ENCODE peak calls at places on chromosomes 6 and 20, in nine cellular contexts. One of them, this sample, is unnamed.

GRCh38 chr6:142952614-142953013 is 7.6 kb upstream of the HIVEP2 start:
- DNase-seq in GM12878: no peak
- DNase-seq in K562: no peak
- DNase-seq in upper lobe of left lung: no peak
- DNase-seq in tibial nerve: no peak
- DNase-seq in sigmoid colon: no peak
- DNase-seq in A549: no peak
- DNase-seq in transverse colon: peak; percentile 29
- DNase-seq in ovary: no peak
- DNase-seq in this sample: no peak

GRCh38 chr6:17291778-17292177 is 10.6 kb downstream of the RBM24 start:
- DNase-seq in A549: no peak
- DNase-seq in upper lobe of left lung: peak; percentile 60
- DNase-seq in sigmoid colon: no peak
- DNase-seq in ovary: no peak
- DNase-seq in transverse colon: no peak
- DNase-seq in tibial nerve: no peak
- DNase-seq in K562: no peak
- DNase-seq in GM12878: no peak
- DNase-seq in this sample: no peak

GRCh38 chr6:10617008-10617696 is 77.3 kb downstream of the C6orf52 start:
- DNase-seq in K562: no peak
- DNase-seq in upper lobe of left lung: peak; percentile 77
- DNase-seq in ovary: no peak
- DNase-seq in transverse colon: no peak
- DNase-seq in GM12878: no peak
- DNase-seq in tibial nerve: no peak
- DNase-seq in A549: no peak
- DNase-seq in sigmoid colon: no peak
- DNase-seq in this sample: no peak

GRCh38 chr6:170244721-170245201 is 46.1 kb downstream of the DLL1 start:
- DNase-seq in ovary: no peak
- DNase-seq in transverse colon: no peak
- DNase-seq in A549: no peak
- DNase-seq in upper lobe of left lung: no peak
- DNase-seq in K562: no peak
- DNase-seq in tibial nerve: no peak
- DNase-seq in GM12878: no peak
- DNase-seq in sigmoid colon: no peak
- DNase-seq in this sample: no peak

GRCh38 chr6:163183791-163184190 is 230.7 kb upstream of the QKI start:
- DNase-seq in upper lobe of left lung: no peak
- DNase-seq in GM12878: no peak
- DNase-seq in A549: no peak
- DNase-seq in tibial nerve: no peak
- DNase-seq in transverse colon: no peak
- DNase-seq in ovary: no peak
- DNase-seq in sigmoid colon: no peak
- DNase-seq in K562: no peak
- DNase-seq in this sample: no peak

GRCh38 chr6:166402582-166403277 is 20.0 kb upstream of the MPC1 start:
- DNase-seq in sigmoid colon: no peak
- DNase-seq in A549: no peak
- DNase-seq in ovary: no peak
- DNase-seq in GM12878: no peak
- DNase-seq in transverse colon: no peak
- DNase-seq in upper lobe of left lung: no peak
- DNase-seq in tibial nerve: no peak
- DNase-seq in K562: no peak
- DNase-seq in this sample: no peak

GRCh38 chr6:10424005-10424404 is 9.1 kb upstream of the TFAP2A start:
- DNase-seq in sigmoid colon: no peak
- DNase-seq in upper lobe of left lung: no peak
- DNase-seq in GM12878: no peak
- DNase-seq in A549: peak; percentile 54
- DNase-seq in transverse colon: no peak
- DNase-seq in tibial nerve: no peak
- DNase-seq in K562: peak; percentile 43
- DNase-seq in ovary: no peak
- DNase-seq in this sample: no peak

GRCh38 chr6:166626177-166627038 is 643 bp downstream of the RPS6KA2 start:
- DNase-seq in K562: no peak
- DNase-seq in sigmoid colon: no peak
- DNase-seq in transverse colon: peak; percentile 22
- DNase-seq in A549: no peak
- DNase-seq in GM12878: no peak
- DNase-seq in tibial nerve: no peak
- DNase-seq in upper lobe of left lung: peak; percentile 88
- DNase-seq in ovary: peak; percentile 64
- DNase-seq in this sample: peak; percentile 48

GRCh38 chr20:11716239-11716944 is 201.3 kb upstream of the BTBD3 start:
- DNase-seq in K562: no peak
- DNase-seq in tibial nerve: no peak
- DNase-seq in transverse colon: no peak
- DNase-seq in ovary: no peak
- DNase-seq in sigmoid colon: no peak
- DNase-seq in GM12878: no peak
- DNase-seq in A549: peak; percentile 78
- DNase-seq in upper lobe of left lung: no peak
- DNase-seq in this sample: no peak

GRCh38 chr6:21265264-21266044 is 328.1 kb upstream of the SOX4 start:
- DNase-seq in transverse colon: no peak
- DNase-seq in sigmoid colon: no peak
- DNase-seq in A549: no peak
- DNase-seq in ovary: no peak
- DNase-seq in K562: no peak
- DNase-seq in tibial nerve: no peak
- DNase-seq in GM12878: no peak
- DNase-seq in upper lobe of left lung: no peak
- DNase-seq in this sample: no peak

GRCh38 chr20:33518071-33518470 is 28.2 kb downstream of the CBFA2T2 start:
- DNase-seq in GM12878: no peak
- DNase-seq in A549: no peak
- DNase-seq in upper lobe of left lung: no peak
- DNase-seq in K562: no peak
- DNase-seq in ovary: no peak
- DNase-seq in sigmoid colon: no peak
- DNase-seq in transverse colon: no peak
- DNase-seq in tibial nerve: no peak
- DNase-seq in this sample: no peak

GRCh38 chr6:139325686-139326085 is 33.9 kb upstream of the TXLNB start:
- DNase-seq in tibial nerve: no peak
- DNase-seq in sigmoid colon: no peak
- DNase-seq in transverse colon: no peak
- DNase-seq in ovary: no peak
- DNase-seq in K562: no peak
- DNase-seq in GM12878: no peak
- DNase-seq in A549: no peak
- DNase-seq in upper lobe of left lung: no peak
- DNase-seq in this sample: no peak

GRCh38 chr6:111585241-111585968 is 20.3 kb downstream of the TRAF3IP2 start:
- DNase-seq in A549: no peak
- DNase-seq in ovary: no peak
- DNase-seq in transverse colon: no peak
- DNase-seq in tibial nerve: no peak
- DNase-seq in GM12878: no peak
- DNase-seq in upper lobe of left lung: no peak
- DNase-seq in K562: no peak
- DNase-seq in sigmoid colon: no peak
- DNase-seq in this sample: no peak

GRCh38 chr20:37396520-37397075 is 50.7 kb downstream of the SRC start:
- DNase-seq in tibial nerve: no peak
- DNase-seq in K562: peak; percentile 70
- DNase-seq in GM12878: no peak
- DNase-seq in A549: no peak
- DNase-seq in sigmoid colon: no peak
- DNase-seq in transverse colon: no peak
- DNase-seq in upper lobe of left lung: no peak
- DNase-seq in ovary: no peak
- DNase-seq in this sample: no peak

DNA sequence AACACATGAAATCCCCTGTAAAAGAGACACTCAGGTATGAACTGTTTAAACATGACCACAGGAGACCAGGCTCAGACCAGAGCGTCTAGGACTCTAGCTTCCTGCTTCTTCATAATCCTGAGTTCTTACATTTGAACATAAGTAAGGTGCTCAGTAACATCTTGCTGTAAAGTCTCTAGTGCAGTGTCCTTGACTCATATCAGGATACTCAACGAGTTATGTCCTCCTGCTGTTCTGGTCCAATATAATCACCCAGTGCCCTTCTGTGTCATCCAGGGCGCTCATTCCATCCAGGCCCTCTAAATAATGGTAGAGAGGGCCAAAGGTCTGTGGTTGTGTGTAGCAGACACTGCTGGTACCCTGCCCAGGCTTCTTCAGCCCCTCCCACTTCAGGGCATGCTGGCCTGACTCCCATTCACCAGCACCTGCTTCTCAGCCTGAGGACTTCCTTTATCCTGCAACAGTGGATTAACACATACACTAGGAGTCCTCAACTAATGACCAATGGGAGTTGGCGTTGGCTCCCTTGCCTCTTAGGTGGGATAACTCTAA is 66.8 kb upstream of the MOCS1 start:
- DNase-seq in ovary: no peak
- DNase-seq in GM12878: no peak
- DNase-seq in K562: no peak
- DNase-seq in tibial nerve: no peak
- DNase-seq in upper lobe of left lung: no peak
- DNase-seq in transverse colon: no peak
- DNase-seq in A549: no peak
- DNase-seq in sigmoid colon: no peak
- DNase-seq in this sample: no peak
- TF ChIP-seq EP300 in ovary: no peak
- TF ChIP-seq EP300 in GM12878: no peak
- TF ChIP-seq EP300 in K562: no peak
- TF ChIP-seq EP300 in tibial nerve: no peak
- TF ChIP-seq EP300 in upper lobe of left lung: no peak
- TF ChIP-seq EP300 in transverse colon: no peak
- TF ChIP-seq EP300 in A549: no peak
- TF ChIP-seq EP300 in sigmoid colon: no peak
- TF ChIP-seq EP300 in this sample: no peak

GRCh38 chr20:57543754-57544153 is 17.2 kb upstream of the PCK1 start:
- DNase-seq in sigmoid colon: no peak
- DNase-seq in A549: no peak
- DNase-seq in ovary: no peak
- DNase-seq in upper lobe of left lung: no peak
- DNase-seq in GM12878: no peak
- DNase-seq in tibial nerve: no peak
- DNase-seq in K562: no peak
- DNase-seq in transverse colon: no peak
- DNase-seq in this sample: no peak

GRCh38 chr20:57548177-57549058 is 12.5 kb upstream of the PCK1 start:
- DNase-seq in K562: no peak
- DNase-seq in A549: no peak
- DNase-seq in tibial nerve: no peak
- DNase-seq in transverse colon: no peak
- DNase-seq in GM12878: no peak
- DNase-seq in upper lobe of left lung: no peak
- DNase-seq in sigmoid colon: peak; percentile 56
- DNase-seq in ovary: no peak
- DNase-seq in this sample: no peak

GRCh38 chr20:57547250-57547649 is 13.7 kb upstream of the PCK1 start:
- DNase-seq in tibial nerve: no peak
- DNase-seq in ovary: no peak
- DNase-seq in A549: peak; percentile 34
- DNase-seq in transverse colon: no peak
- DNase-seq in upper lobe of left lung: no peak
- DNase-seq in GM12878: no peak
- DNase-seq in K562: no peak
- DNase-seq in sigmoid colon: peak; percentile 57
- DNase-seq in this sample: no peak

GRCh38 chr20:57544838-57545564 is 15.9 kb upstream of the PCK1 start:
- DNase-seq in K562: no peak
- DNase-seq in sigmoid colon: no peak
- DNase-seq in upper lobe of left lung: no peak
- DNase-seq in GM12878: no peak
- DNase-seq in ovary: no peak
- DNase-seq in A549: no peak
- DNase-seq in transverse colon: peak; percentile 71
- DNase-seq in tibial nerve: no peak
- DNase-seq in this sample: no peak

DNA sequence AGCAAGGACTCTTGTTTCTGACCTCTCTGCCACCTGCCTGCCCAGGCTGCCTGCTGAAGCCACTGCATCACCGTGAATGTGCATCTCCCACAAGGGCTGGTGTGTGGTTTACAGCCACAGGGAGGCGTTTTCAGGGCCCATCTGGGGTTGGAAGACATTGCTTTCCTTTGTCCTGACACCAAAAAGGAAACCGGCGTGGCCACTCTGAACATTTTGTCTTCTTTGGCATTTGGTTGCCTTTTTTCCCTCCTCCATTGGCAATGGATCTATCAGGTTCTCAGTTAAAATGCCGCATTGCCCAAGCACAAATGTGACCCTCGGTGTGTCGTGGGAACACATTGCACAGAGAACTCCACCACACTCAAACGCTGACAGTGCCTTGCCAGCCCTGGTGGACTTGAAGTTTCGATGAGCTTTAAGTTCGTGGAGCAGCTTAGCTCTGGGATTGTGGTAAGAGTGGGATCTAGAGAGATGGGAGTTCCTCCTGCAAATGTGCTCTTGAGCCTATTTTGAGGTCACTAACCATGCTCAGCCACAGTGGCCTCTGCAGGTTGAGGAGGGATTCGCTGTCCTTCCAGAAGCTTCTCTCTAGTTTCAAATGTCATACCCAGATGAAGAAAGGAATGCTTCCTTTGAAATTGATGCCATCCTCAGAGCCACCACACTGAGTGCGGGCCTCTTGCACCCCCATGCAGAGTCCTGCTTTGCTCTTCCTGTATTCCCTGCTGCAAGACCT is 14.8 kb upstream of the PCK1 start:
- DNase-seq in GM12878: no peak
- DNase-seq in transverse colon: no peak
- DNase-seq in K562: no peak
- DNase-seq in upper lobe of left lung: no peak
- DNase-seq in A549: no peak
- DNase-seq in tibial nerve: no peak
- DNase-seq in ovary: no peak
- DNase-seq in sigmoid colon: peak; percentile 34
- DNase-seq in this sample: no peak
- TF ChIP-seq CTCF in GM12878: no peak
- TF ChIP-seq CTCF in transverse colon: no peak
- TF ChIP-seq CTCF in K562: peak; percentile 31
- TF ChIP-seq CTCF in upper lobe of left lung: no peak
- TF ChIP-seq CTCF in A549: no peak
- TF ChIP-seq CTCF in tibial nerve: no peak
- TF ChIP-seq CTCF in ovary: no peak
- TF ChIP-seq CTCF in sigmoid colon: no peak
- TF ChIP-seq CTCF in this sample: no peak

GRCh38 chr20:14332796-14333345 is 4.5 kb downstream of the FLRT3 start:
- DNase-seq in K562: no peak
- DNase-seq in transverse colon: no peak
- DNase-seq in GM12878: no peak
- DNase-seq in upper lobe of left lung: no peak
- DNase-seq in tibial nerve: no peak
- DNase-seq in A549: no peak
- DNase-seq in sigmoid colon: no peak
- DNase-seq in ovary: no peak
- DNase-seq in this sample: no peak
- H3K4me3 ChIP-seq in K562: no peak overlapping the region
- H3K4me3 ChIP-seq in transverse colon: no peak overlapping the region
- H3K4me3 ChIP-seq in GM12878: no peak overlapping the region
- H3K4me3 ChIP-seq in upper lobe of left lung: no peak overlapping the region
- H3K4me3 ChIP-seq in tibial nerve: peak overlapping the region; percentile 7
- H3K4me3 ChIP-seq in A549: no peak overlapping the region
- H3K4me3 ChIP-seq in sigmoid colon: peak overlapping the region; percentile 58
- H3K4me3 ChIP-seq in ovary: no peak overlapping the region
- H3K4me3 ChIP-seq in this sample: peak overlapping the region; percentile 46

GRCh38 chr20:2390971-2391675 is 10.4 kb downstream of the TGM6 start:
- DNase-seq in GM12878: no peak
- DNase-seq in A549: no peak
- DNase-seq in tibial nerve: no peak
- DNase-seq in transverse colon: no peak
- DNase-seq in sigmoid colon: no peak
- DNase-seq in ovary: no peak
- DNase-seq in upper lobe of left lung: no peak
- DNase-seq in K562: no peak
- DNase-seq in this sample: no peak
- TF ChIP-seq EP300 in GM12878: no peak
- TF ChIP-seq EP300 in A549: no peak
- TF ChIP-seq EP300 in tibial nerve: no peak
- TF ChIP-seq EP300 in transverse colon: no peak
- TF ChIP-seq EP300 in sigmoid colon: no peak
- TF ChIP-seq EP300 in ovary: no peak
- TF ChIP-seq EP300 in upper lobe of left lung: no peak
- TF ChIP-seq EP300 in K562: no peak
- TF ChIP-seq EP300 in this sample: no peak